ENCODE peak calls at places on chromosomes 12 and 14, in six cellular contexts. B is EL; X is NCI-H2029 treated with DMSO at 0.1 percent for 48 hours; I is stimulated activated CD4-positive, alpha-beta T cell treated with anti-CD3 and anti-CD28 coated beads, Interleukin-4, amount 100 ng/mL, for 48 hours; U is NCI-H524; D is foreskin fibroblast. S is an unnamed sample.

GRCh38 chr14:100629696-100630095 is 42.5 kb upstream of the BEGAIN start:
- DNase-seq in U (no peak), I (no peak), B (no peak), X (no peak), D (no peak), S (no peak)

GRCh38 chr12:15035185-15035584 is 62.3 kb downstream of the PDE6H start:
- DNase-seq in U (no peak), B (no peak), X (no peak), I (no peak), D (no peak), S (no peak)

GRCh38 chr12:90268574-90268973 is 559.9 kb upstream of the ATP2B1 start:
- DNase-seq in X (no peak), D (no peak), U (no peak), B (no peak), I (no peak), S (no peak)

GRCh38 chr14:89866458-89866857 is 88.1 kb downstream of the EFCAB11 start:
- DNase-seq in B (no peak), X (no peak), U (no peak), D (no peak), I (no peak), S (no peak)

GRCh38 chr12:11839093-11839641 is 189.7 kb downstream of the ETV6 start:
- DNase-seq in D (peak), X (peak), I (no peak), B (peak), U (no peak), S (peak)

GRCh38 chr12:117685115-117685926 is 283.5 kb downstream of the KSR2 start:
- DNase-seq in I (no peak), B (peak), X (peak), U (no peak), D (peak), S (no peak)

GRCh38 chr14:65069874-65070709 is 32.2 kb downstream of the MAX start:
- DNase-seq in U (peak), X (peak), I (no peak), D (no peak), B (no peak), S (no peak)

GRCh38 chr12:8644345-8645248 is 18.0 kb downstream of the MFAP5 start:
- DNase-seq in I (peak), B (no peak), U (no peak), X (no peak), D (no peak), S (peak)

GRCh38 chr12:101653503-101653902 is 43.9 kb upstream of the CHPT1 start:
- DNase-seq in I (no peak), U (no peak), D (no peak), B (no peak), X (no peak), S (no peak)

GRCh38 chr14:59919582-59920377 is at the start of gene LRRC9:
- DNase-seq in U (peak), X (peak), B (peak), D (peak), I (no peak), S (no peak)

GRCh38 chr12:131054345-131055092 is 100.8 kb downstream of the ADGRD1 start:
- DNase-seq in I (no peak), X (no peak), D (no peak), U (no peak), B (no peak), S (no peak)

GRCh38 chr12:63317447-63317846 is 166.4 kb upstream of the AVPR1A start:
- DNase-seq in X (no peak), D (no peak), I (no peak), B (no peak), U (no peak), S (no peak)

GRCh38 chr12:122203301-122203967 is at the start of gene B3GNT4:
- DNase-seq in D (peak), U (peak), I (peak), X (no peak), B (peak), S (peak)

GRCh38 chr12:66647034-66647691 is 31.7 kb downstream of the GRIP1 start:
- DNase-seq in B (peak), U (no peak), X (no peak), I (no peak), D (peak), S (peak)

GRCh38 chr14:104930526-104931322 is 6.0 kb downstream of the PLD4 start:
- DNase-seq in X (no peak), I (no peak), U (no peak), B (no peak), D (no peak), S (no peak)

GRCh38 chr12:17588968-17589367 is 501.0 kb downstream of the RERGL start:
- DNase-seq in D (no peak), B (no peak), U (no peak), I (no peak), X (no peak), S (no peak)

GRCh38 chr14:104390941-104391901 is 188.3 kb upstream of the C14orf180 start:
- DNase-seq in U (peak), X (no peak), I (no peak), B (no peak), D (no peak), S (no peak)

GRCh38 chr12:9674226-9674590 is 4.7 kb downstream of the CLEC2D start:
- DNase-seq in D (no peak), U (no peak), B (no peak), X (no peak), I (no peak), S (no peak)

GRCh38 chr12:124562796-124563181 is 4.6 kb downstream of the NCOR2 start:
- DNase-seq in D (no peak), I (no peak), U (no peak), X (no peak), B (no peak), S (no peak)

GRCh38 chr14:56145965-56146364 is 27.8 kb downstream of the PELI2 start:
- DNase-seq in U (no peak), X (no peak), D (peak), I (no peak), B (peak), S (peak)

GRCh38 chr14:21038416-21039058 is 3.6 kb upstream of the RNASE7 start:
- DNase-seq in X (no peak), I (no peak), B (no peak), D (no peak), U (no peak), S (no peak)

GRCh38 chr12:27646149-27646548 is 50.1 kb upstream of the REP15 start:
- DNase-seq in I (no peak), D (no peak), U (no peak), B (no peak), X (no peak), S (no peak)

GRCh38 chr12:33663000-33663654 is 223.5 kb upstream of the SYT10 start:
- DNase-seq in I (no peak), B (no peak), U (no peak), X (no peak), D (no peak), S (no peak)

GRCh38 chr14:93980464-93981201 is 4.3 kb upstream of the ASB2 start:
- DNase-seq in X (no peak), D (no peak), B (no peak), U (no peak), I (no peak), S (no peak)

GRCh38 chr12:34301251-34302130 is 279.2 kb downstream of the ALG10 start:
- DNase-seq in B (no peak), I (no peak), X (no peak), D (no peak), U (no peak), S (no peak)

GRCh38 chr14:36517242-36518030 is 2.6 kb downstream of the NKX2-1 start:
- DNase-seq in B (no peak), D (no peak), U (no peak), X (no peak), I (no peak), S (no peak)

S was measured in HCEC 1CT.